ENCODE peak calls at places on chromosomes 12 and 14, in five cellular contexts. Q is M059J, V is anterior cingulate cortex, J is epithelial cell of proximal tubule, L is caudate nucleus. R is an unnamed sample.
A peak's percentile ranks its signal among the peaks of the same experiment; 100 is the strongest.

GRCh38 chr14:33793711-33794110 is 157.2 kb downstream of the EGLN3 start:
- DNase-seq in Q (no peak), V (no peak), J (no peak), L (no peak), R (no peak)

GRCh38 chr12:52795694-52796428 is at the start of gene KRT3:
- DNase-seq in Q (no peak), V (no peak), J (no peak), L (no peak), R (no peak)

GRCh38 chr12:51904951-51905471 is 2.3 kb upstream of the ACVRL1 start:
- DNase-seq in Q (no peak), V (no peak), J (no peak), L (no peak), R (no peak)

GRCh38 chr12:590206-590750 is 73.0 kb downstream of the NINJ2 start:
- DNase-seq in Q (no peak), V (no peak), J (no peak), L (no peak), R (no peak)

GRCh38 chr12:56947633-56948535 is 9.5 kb downstream of the RDH16 start:
- DNase-seq in Q (peak; percentile 20), V (no peak), J (no peak), L (no peak), R (peak; percentile 29)

GRCh38 chr14:105853907-105854599 is 327.7 kb downstream of the TMEM121 start:
- DNase-seq in Q (no peak), V (no peak), J (no peak), L (no peak), R (no peak)

GRCh38 chr14:20680363-20680762 is 4.0 kb upstream of the RNASE4 start:
- DNase-seq in Q (no peak), V (no peak), J (no peak), L (no peak), R (no peak)

GRCh38 chr14:23437142-23438129 is 2.0 kb upstream of the MYH7 start:
- DNase-seq in Q (no peak), V (no peak), J (no peak), L (no peak), R (no peak)

GRCh38 chr12:100993916-100994315 is 199.3 kb downstream of the ANO4 start:
- DNase-seq in Q (no peak), V (no peak), J (no peak), L (no peak), R (no peak)

GRCh38 chr12:89969098-89969497 is 260.5 kb upstream of the ATP2B1 start:
- DNase-seq in Q (no peak), V (no peak), J (no peak), L (no peak), R (no peak)